ENCODE peak calls at places on chromosomes 4 and X, in nine cellular contexts. One of them, this sample, is unnamed.

GRCh38 chr4:8618421-8618820 is 25.9 kb downstream of the CPZ start:
- DNase-seq in left lung: peak; percentile 56
- DNase-seq in activated CD4-positive, alpha-beta T cell treated with anti-CD3 and anti-CD28 coated beads, Interleukin-2, amount 50 U/mL, for 4 hours: no peak
- DNase-seq in H9: no peak
- DNase-seq in retina: no peak
- DNase-seq in H54: no peak
- DNase-seq in HuH-7.5: no peak
- DNase-seq in T-cell: no peak
- DNase-seq in A673: no peak
- DNase-seq in this sample: no peak

GRCh38 chrX:56736219-56736618 is 7.2 kb downstream of the NBDY start:
- DNase-seq in left lung: peak; percentile 23
- DNase-seq in activated CD4-positive, alpha-beta T cell treated with anti-CD3 and anti-CD28 coated beads, Interleukin-2, amount 50 U/mL, for 4 hours: no peak
- DNase-seq in H9: no peak
- DNase-seq in retina: no peak
- DNase-seq in H54: no peak
- DNase-seq in HuH-7.5: no peak
- DNase-seq in T-cell: no peak
- DNase-seq in A673: no peak
- DNase-seq in this sample: no peak

GRCh38 chr4:20474119-20474518 is 222.4 kb downstream of the SLIT2 start:
- DNase-seq in left lung: no peak
- DNase-seq in activated CD4-positive, alpha-beta T cell treated with anti-CD3 and anti-CD28 coated beads, Interleukin-2, amount 50 U/mL, for 4 hours: no peak
- DNase-seq in H9: no peak
- DNase-seq in retina: no peak
- DNase-seq in H54: no peak
- DNase-seq in HuH-7.5: no peak
- DNase-seq in T-cell: no peak
- DNase-seq in A673: peak; percentile 24
- DNase-seq in this sample: peak; percentile 8

GRCh38 chrX:71067727-71068051 is 445 bp downstream of the SNX12 start:
- DNase-seq in left lung: no peak
- DNase-seq in activated CD4-positive, alpha-beta T cell treated with anti-CD3 and anti-CD28 coated beads, Interleukin-2, amount 50 U/mL, for 4 hours: no peak
- DNase-seq in H9: no peak
- DNase-seq in retina: peak; percentile 33
- DNase-seq in H54: no peak
- DNase-seq in HuH-7.5: peak; percentile 18
- DNase-seq in T-cell: no peak
- DNase-seq in A673: peak; percentile 10
- DNase-seq in this sample: no peak

GRCh38 chr4:94540476-94540875 is 88.7 kb downstream of the PDLIM5 start:
- DNase-seq in left lung: no peak
- DNase-seq in activated CD4-positive, alpha-beta T cell treated with anti-CD3 and anti-CD28 coated beads, Interleukin-2, amount 50 U/mL, for 4 hours: no peak
- DNase-seq in H9: no peak
- DNase-seq in retina: no peak
- DNase-seq in H54: no peak
- DNase-seq in HuH-7.5: no peak
- DNase-seq in T-cell: no peak
- DNase-seq in A673: no peak
- DNase-seq in this sample: no peak

GRCh38 chrX:31653395-31653794 is 581.6 kb upstream of the FTHL17 start:
- DNase-seq in left lung: no peak
- DNase-seq in activated CD4-positive, alpha-beta T cell treated with anti-CD3 and anti-CD28 coated beads, Interleukin-2, amount 50 U/mL, for 4 hours: no peak
- DNase-seq in H9: no peak
- DNase-seq in retina: no peak
- DNase-seq in H54: no peak
- DNase-seq in HuH-7.5: no peak
- DNase-seq in T-cell: no peak
- DNase-seq in A673: no peak
- DNase-seq in this sample: no peak

GRCh38 chr4:25160714-25161598 is 707 bp upstream of the SEPSECS start:
- DNase-seq in left lung: no peak
- DNase-seq in activated CD4-positive, alpha-beta T cell treated with anti-CD3 and anti-CD28 coated beads, Interleukin-2, amount 50 U/mL, for 4 hours: no peak
- DNase-seq in H9: no peak
- DNase-seq in retina: no peak
- DNase-seq in H54: no peak
- DNase-seq in HuH-7.5: peak; percentile 27
- DNase-seq in T-cell: no peak
- DNase-seq in A673: no peak
- DNase-seq in this sample: peak; percentile 36

GRCh38 chr4:3375688-3376087 is 66.1 kb upstream of the HGFAC start:
- DNase-seq in left lung: peak; percentile 62
- DNase-seq in activated CD4-positive, alpha-beta T cell treated with anti-CD3 and anti-CD28 coated beads, Interleukin-2, amount 50 U/mL, for 4 hours: no peak
- DNase-seq in H9: no peak
- DNase-seq in retina: no peak
- DNase-seq in H54: peak; percentile 77
- DNase-seq in HuH-7.5: no peak
- DNase-seq in T-cell: no peak
- DNase-seq in A673: peak; percentile 49
- DNase-seq in this sample: no peak

GRCh38 chr4:82293304-82293703 is 80.5 kb downstream of the HNRNPD start:
- DNase-seq in left lung: no peak
- DNase-seq in activated CD4-positive, alpha-beta T cell treated with anti-CD3 and anti-CD28 coated beads, Interleukin-2, amount 50 U/mL, for 4 hours: no peak
- DNase-seq in H9: no peak
- DNase-seq in retina: no peak
- DNase-seq in H54: no peak
- DNase-seq in HuH-7.5: no peak
- DNase-seq in T-cell: no peak
- DNase-seq in A673: no peak
- DNase-seq in this sample: no peak

This sample was measured in Caki2.